ENCODE peak calls at places on chromosomes 16 and 17, in nine cellular contexts. One of them, this sample, is unnamed.
A peak's percentile ranks its signal among the peaks of the same experiment; 100 is the strongest.

GRCh38 chr17:18921485-18921884 is 30.5 kb upstream of the SLC5A10 start:
- DNase-seq in GM12892: no peak
- DNase-seq in hippocampal formation: no peak
- DNase-seq in PC-3: no peak
- DNase-seq in NCI-H1105: no peak
- DNase-seq in stromal cell of bone marrow: no peak
- DNase-seq in stimulated activated naive B cell treated with anti-CD40 and anti-IgM and Interleukin-4, amounts not matched to agents 10 μg/mL and 1 μg/mL and 100 μg/mL, for 72 hours: no peak
- DNase-seq in prostate gland: no peak
- DNase-seq in iPS DF 6.9: no peak
- DNase-seq in this sample: no peak

GRCh38 chr17:77314601-77315000 is 173.8 kb downstream of the SEC14L1 start:
- DNase-seq in GM12892: no peak
- DNase-seq in hippocampal formation: no peak
- DNase-seq in PC-3: no peak
- DNase-seq in NCI-H1105: no peak
- DNase-seq in stromal cell of bone marrow: no peak
- DNase-seq in stimulated activated naive B cell treated with anti-CD40 and anti-IgM and Interleukin-4, amounts not matched to agents 10 μg/mL and 1 μg/mL and 100 μg/mL, for 72 hours: no peak
- DNase-seq in prostate gland: no peak
- DNase-seq in iPS DF 6.9: no peak
- DNase-seq in this sample: no peak

GRCh38 chr17:72387969-72388368 is 267.1 kb downstream of the SOX9 start:
- DNase-seq in GM12892: no peak
- DNase-seq in hippocampal formation: no peak
- DNase-seq in PC-3: peak; percentile 37
- DNase-seq in NCI-H1105: no peak
- DNase-seq in stromal cell of bone marrow: no peak
- DNase-seq in stimulated activated naive B cell treated with anti-CD40 and anti-IgM and Interleukin-4, amounts not matched to agents 10 μg/mL and 1 μg/mL and 100 μg/mL, for 72 hours: no peak
- DNase-seq in prostate gland: no peak
- DNase-seq in iPS DF 6.9: no peak
- DNase-seq in this sample: no peak

GRCh38 chr16:4733747-4734062 is 366 bp downstream of the ANKS3 start:
- DNase-seq in GM12892: no peak
- DNase-seq in hippocampal formation: no peak
- DNase-seq in PC-3: no peak
- DNase-seq in NCI-H1105: no peak
- DNase-seq in stromal cell of bone marrow: no peak
- DNase-seq in stimulated activated naive B cell treated with anti-CD40 and anti-IgM and Interleukin-4, amounts not matched to agents 10 μg/mL and 1 μg/mL and 100 μg/mL, for 72 hours: no peak
- DNase-seq in prostate gland: peak; percentile 12
- DNase-seq in iPS DF 6.9: no peak
- DNase-seq in this sample: no peak

GRCh38 chr17:77847211-77848085 is 111.1 kb upstream of the TNRC6C start:
- DNase-seq in GM12892: no peak
- DNase-seq in hippocampal formation: no peak
- DNase-seq in PC-3: no peak
- DNase-seq in NCI-H1105: no peak
- DNase-seq in stromal cell of bone marrow: no peak
- DNase-seq in stimulated activated naive B cell treated with anti-CD40 and anti-IgM and Interleukin-4, amounts not matched to agents 10 μg/mL and 1 μg/mL and 100 μg/mL, for 72 hours: no peak
- DNase-seq in prostate gland: no peak
- DNase-seq in iPS DF 6.9: no peak
- DNase-seq in this sample: no peak

GRCh38 chr16:24163935-24164334 is 92.2 kb upstream of the CACNG3 start:
- DNase-seq in GM12892: no peak
- DNase-seq in hippocampal formation: no peak
- DNase-seq in PC-3: no peak
- DNase-seq in NCI-H1105: no peak
- DNase-seq in stromal cell of bone marrow: no peak
- DNase-seq in stimulated activated naive B cell treated with anti-CD40 and anti-IgM and Interleukin-4, amounts not matched to agents 10 μg/mL and 1 μg/mL and 100 μg/mL, for 72 hours: no peak
- DNase-seq in prostate gland: no peak
- DNase-seq in iPS DF 6.9: no peak
- DNase-seq in this sample: no peak

GRCh38 chr17:37710344-37710886 is 34.4 kb downstream of the HNF1B start:
- DNase-seq in GM12892: no peak
- DNase-seq in hippocampal formation: no peak
- DNase-seq in PC-3: peak; percentile 10
- DNase-seq in NCI-H1105: peak; percentile 84
- DNase-seq in stromal cell of bone marrow: no peak
- DNase-seq in stimulated activated naive B cell treated with anti-CD40 and anti-IgM and Interleukin-4, amounts not matched to agents 10 μg/mL and 1 μg/mL and 100 μg/mL, for 72 hours: no peak
- DNase-seq in prostate gland: peak; percentile 85
- DNase-seq in iPS DF 6.9: peak; percentile 70
- DNase-seq in this sample: peak; percentile 87

GRCh38 chr16:30525844-30526136 is 576 bp downstream of the ZNF768 start:
- DNase-seq in GM12892: no peak
- DNase-seq in hippocampal formation: no peak
- DNase-seq in PC-3: no peak
- DNase-seq in NCI-H1105: no peak
- DNase-seq in stromal cell of bone marrow: no peak
- DNase-seq in stimulated activated naive B cell treated with anti-CD40 and anti-IgM and Interleukin-4, amounts not matched to agents 10 μg/mL and 1 μg/mL and 100 μg/mL, for 72 hours: no peak
- DNase-seq in prostate gland: no peak
- DNase-seq in iPS DF 6.9: no peak
- DNase-seq in this sample: no peak

GRCh38 chr16:19415461-19415860 is 2.2 kb upstream of the TMC5 start:
- DNase-seq in GM12892: no peak
- DNase-seq in hippocampal formation: no peak
- DNase-seq in PC-3: peak; percentile 54
- DNase-seq in NCI-H1105: no peak
- DNase-seq in stromal cell of bone marrow: no peak
- DNase-seq in stimulated activated naive B cell treated with anti-CD40 and anti-IgM and Interleukin-4, amounts not matched to agents 10 μg/mL and 1 μg/mL and 100 μg/mL, for 72 hours: no peak
- DNase-seq in prostate gland: no peak
- DNase-seq in iPS DF 6.9: no peak
- DNase-seq in this sample: no peak

GRCh38 chr17:8007836-8008235 is 5.4 kb downstream of the GUCY2D start:
- DNase-seq in GM12892: no peak
- DNase-seq in hippocampal formation: no peak
- DNase-seq in PC-3: no peak
- DNase-seq in NCI-H1105: no peak
- DNase-seq in stromal cell of bone marrow: no peak
- DNase-seq in stimulated activated naive B cell treated with anti-CD40 and anti-IgM and Interleukin-4, amounts not matched to agents 10 μg/mL and 1 μg/mL and 100 μg/mL, for 72 hours: no peak
- DNase-seq in prostate gland: no peak
- DNase-seq in iPS DF 6.9: no peak
- DNase-seq in this sample: no peak

GRCh38 chr17:7511108-7511507 is 26.9 kb downstream of the POLR2A start:
- DNase-seq in GM12892: no peak
- DNase-seq in hippocampal formation: no peak
- DNase-seq in PC-3: no peak
- DNase-seq in NCI-H1105: no peak
- DNase-seq in stromal cell of bone marrow: no peak
- DNase-seq in stimulated activated naive B cell treated with anti-CD40 and anti-IgM and Interleukin-4, amounts not matched to agents 10 μg/mL and 1 μg/mL and 100 μg/mL, for 72 hours: no peak
- DNase-seq in prostate gland: no peak
- DNase-seq in iPS DF 6.9: no peak
- DNase-seq in this sample: no peak

This sample was measured in DMS79.